ENCODE peak calls at places on chromosome 18, in eight cellular contexts. G, X, N, C, R, H, V and L are unnamed samples.

GRCh38 chr18:64659186-64659585 is 510.3 kb upstream of the LINC00305 start:
- DNase-seq in G (no peak), X (no peak), N (no peak), C (no peak), R (no peak), H (no peak), V (no peak), L (no peak)

GRCh38 chr18:67519582-67519981 is 3.1 kb upstream of the DSEL start:
- DNase-seq in G (no peak), X (no peak), N (no peak), C (peak), R (peak), H (no peak), V (no peak), L (no peak)

GRCh38 chr18:49227456-49227855 is 233.0 kb downstream of the DYM start:
- DNase-seq in G (no peak), X (no peak), N (no peak), C (no peak), R (peak), H (no peak), V (peak), L (no peak)

GRCh38 chr18:79387214-79387613 is 8.5 kb upstream of the NFATC1 start:
- DNase-seq in G (no peak), X (no peak), N (no peak), C (no peak), R (no peak), H (no peak), V (no peak), L (no peak)

GRCh38 chr18:5918196-5918595 is 22.9 kb upstream of the TMEM200C start:
- DNase-seq in G (no peak), X (no peak), N (no peak), C (no peak), R (no peak), H (no peak), V (no peak), L (no peak)

GRCh38 chr18:61388010-61388409 is 54.8 kb downstream of the CDH20 start:
- DNase-seq in G (no peak), X (no peak), N (no peak), C (no peak), R (no peak), H (no peak), V (no peak), L (no peak)

GRCh38 chr18:48974304-48975220 is 23.8 kb upstream of the SMAD7 start:
- DNase-seq in G (no peak), X (peak), N (peak), C (no peak), R (no peak), H (no peak), V (no peak), L (no peak)

GRCh38 chr18:57961876-57962505 is 82.0 kb upstream of the NEDD4L start:
- DNase-seq in G (no peak), X (no peak), N (no peak), C (no peak), R (no peak), H (no peak), V (no peak), L (no peak)

GRCh38 chr18:5574843-5575242 is 31.0 kb upstream of the EPB41L3 start:
- DNase-seq in G (no peak), X (no peak), N (no peak), C (no peak), R (no peak), H (no peak), V (no peak), L (no peak)

DNA sequence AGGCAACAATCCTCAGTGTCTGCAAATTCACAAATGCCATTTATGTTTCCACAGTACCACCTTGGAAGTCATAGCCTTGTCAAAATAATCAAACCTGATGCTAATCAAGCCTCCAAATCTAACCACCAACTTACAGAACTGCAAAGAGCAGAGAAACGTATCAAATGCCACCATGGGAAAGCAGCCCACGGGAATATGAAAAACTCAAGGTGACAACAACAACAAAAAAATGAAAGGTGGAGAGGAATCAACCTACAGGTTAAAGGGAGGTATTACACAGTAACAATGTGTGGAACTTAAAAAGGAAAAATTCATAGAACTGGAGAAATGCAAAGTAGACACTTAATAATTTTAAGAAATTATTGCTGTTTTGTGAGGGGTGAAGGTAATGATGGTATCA is 46.7 kb downstream of the CD226 start:
- DNase-seq in G (no peak), X (no peak), N (no peak), C (no peak), R (no peak), H (no peak), V (no peak), L (no peak)
- TF ChIP-seq CTCF in G (no peak), X (no peak), N (peak), C (no peak), R (no peak), H (peak), V (no peak), L (no peak)

DNA sequence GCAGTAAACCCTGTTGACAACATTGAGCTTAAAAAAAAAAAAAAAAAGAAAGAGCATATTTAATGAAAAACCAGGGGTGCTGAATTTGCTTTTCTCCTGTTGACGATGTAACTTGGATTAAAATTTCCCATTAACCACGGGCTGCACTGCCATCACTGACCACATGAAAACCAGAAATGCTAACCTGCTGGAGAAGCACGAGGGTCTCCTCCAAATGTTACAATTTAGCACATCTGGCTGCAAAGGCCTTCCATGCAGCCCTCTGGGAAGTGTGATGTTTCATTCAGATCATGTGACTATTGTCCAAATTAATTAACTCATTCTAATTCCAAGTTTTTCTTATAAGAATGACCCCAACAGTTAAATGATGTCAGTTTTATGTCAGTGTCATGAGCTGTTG is 26.9 kb upstream of the SERPINB12 start:
- DNase-seq in G (no peak), X (no peak), N (no peak), C (no peak), R (no peak), H (no peak), V (no peak), L (no peak)
- TF ChIP-seq CTCF in G (no peak), X (no peak), N (peak), C (peak), R (peak), H (peak), V (no peak), L (peak)

DNA sequence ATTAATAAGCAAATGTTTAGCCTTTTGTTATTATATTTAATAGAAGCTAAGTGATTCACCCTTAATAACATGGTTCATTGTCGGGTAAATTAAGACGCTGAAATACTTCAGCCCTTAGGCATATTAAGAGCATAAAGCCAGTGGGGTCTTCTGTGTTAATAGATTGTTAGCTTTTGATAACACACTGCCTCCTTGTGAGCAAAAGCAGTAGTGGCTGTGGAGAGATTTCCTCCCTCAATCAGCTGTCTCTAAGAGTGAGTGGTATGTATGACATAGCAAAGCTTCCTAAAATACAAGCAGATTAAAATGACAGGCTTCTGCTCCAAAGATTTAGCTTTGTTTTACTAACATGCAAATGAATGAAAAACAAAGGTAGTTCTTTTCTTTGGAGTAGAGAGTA is 143.7 kb upstream of the SYT4 start:
- DNase-seq in G (no peak), X (peak), N (no peak), C (no peak), R (no peak), H (no peak), V (no peak), L (no peak)
- TF ChIP-seq CTCF in G (no peak), X (peak), N (peak), C (no peak), R (no peak), H (peak), V (no peak), L (peak)

DNA sequence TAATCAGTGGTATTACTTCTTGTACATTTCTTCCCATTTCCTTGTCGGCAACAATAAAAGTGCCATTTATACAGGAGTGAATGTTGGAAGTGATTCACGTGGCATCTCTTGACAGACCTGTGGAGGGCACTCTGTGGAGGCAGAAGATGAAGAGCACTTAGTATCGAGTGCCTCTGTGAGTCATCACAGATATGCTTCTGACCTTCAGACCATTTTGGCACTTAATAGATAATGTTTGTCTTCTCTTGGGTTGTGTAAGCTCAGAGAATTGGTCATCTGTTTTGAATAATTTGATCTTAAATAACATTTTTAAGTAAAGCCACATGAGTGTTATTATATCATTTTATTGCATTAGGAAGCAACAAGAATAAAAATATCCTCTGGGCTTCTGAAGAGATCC is 305.5 kb downstream of the PTPRM start:
- DNase-seq in G (peak), X (no peak), N (no peak), C (peak), R (peak), H (no peak), V (no peak), L (no peak)
- TF ChIP-seq CTCF in G (no peak), X (no peak), N (no peak), C (peak), R (peak), H (no peak), V (no peak), L (no peak)

GRCh38 chr18:26655010-26655613 is 106.8 kb upstream of the KCTD1 start:
- DNase-seq in G (no peak), X (no peak), N (no peak), C (no peak), R (no peak), H (peak), V (no peak), L (no peak)

GRCh38 chr18:26656944-26657536 is 108.7 kb upstream of the KCTD1 start:
- DNase-seq in G (peak), X (peak), N (peak), C (no peak), R (peak), H (peak), V (peak), L (peak)

GRCh38 chr18:26656401-26656943 is 108.1 kb upstream of the KCTD1 start:
- DNase-seq in G (peak), X (peak), N (peak), C (no peak), R (no peak), H (peak), V (no peak), L (no peak)

GRCh38 chr18:26654173-26655009 is 106.0 kb upstream of the KCTD1 start:
- DNase-seq in G (no peak), X (no peak), N (no peak), C (no peak), R (no peak), H (no peak), V (no peak), L (no peak)

GRCh38 chr18:26655614-26656400 is 107.5 kb upstream of the KCTD1 start:
- DNase-seq in G (peak), X (peak), N (peak), C (no peak), R (peak), H (peak), V (peak), L (no peak)
- TF ChIP-seq CTCF in G (peak), X (no peak), N (no peak), C (no peak), R (no peak), H (peak), V (no peak), L (no peak)

DNA sequence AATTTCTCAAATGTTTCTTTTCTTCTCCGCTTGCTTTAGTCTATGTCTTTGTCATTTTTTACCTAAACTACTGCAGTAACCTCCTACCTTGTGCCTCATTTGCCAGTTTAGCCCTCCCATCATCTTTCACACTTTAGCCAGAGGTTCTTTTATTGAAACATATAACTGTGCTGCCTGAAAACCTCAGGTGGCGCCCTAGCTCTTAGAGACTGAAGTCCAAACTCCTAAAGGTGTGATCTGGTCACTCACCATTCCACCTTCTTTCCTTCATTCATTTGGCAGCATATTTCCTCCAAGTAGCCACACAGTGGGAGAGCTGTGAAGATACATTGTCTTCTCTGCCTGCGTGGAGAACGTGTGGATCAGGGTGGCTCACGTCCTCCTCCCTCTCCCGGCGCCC is 98.2 kb upstream of the MAPRE2 start:
- DNase-seq in G (no peak), X (no peak), N (no peak), C (no peak), R (no peak), H (no peak), V (no peak), L (no peak)
- TF ChIP-seq CTCF in G (no peak), X (no peak), N (no peak), C (no peak), R (no peak), H (no peak), V (no peak), L (no peak)

GRCh38 chr18:46950064-46950656 is 32.8 kb downstream of the KATNAL2 start:
- DNase-seq in G (no peak), X (no peak), N (no peak), C (no peak), R (peak), H (no peak), V (no peak), L (peak)
- TF ChIP-seq CTCF in G (no peak), X (peak), N (peak), C (peak), R (peak), H (peak), V (no peak), L (peak)

DNA sequence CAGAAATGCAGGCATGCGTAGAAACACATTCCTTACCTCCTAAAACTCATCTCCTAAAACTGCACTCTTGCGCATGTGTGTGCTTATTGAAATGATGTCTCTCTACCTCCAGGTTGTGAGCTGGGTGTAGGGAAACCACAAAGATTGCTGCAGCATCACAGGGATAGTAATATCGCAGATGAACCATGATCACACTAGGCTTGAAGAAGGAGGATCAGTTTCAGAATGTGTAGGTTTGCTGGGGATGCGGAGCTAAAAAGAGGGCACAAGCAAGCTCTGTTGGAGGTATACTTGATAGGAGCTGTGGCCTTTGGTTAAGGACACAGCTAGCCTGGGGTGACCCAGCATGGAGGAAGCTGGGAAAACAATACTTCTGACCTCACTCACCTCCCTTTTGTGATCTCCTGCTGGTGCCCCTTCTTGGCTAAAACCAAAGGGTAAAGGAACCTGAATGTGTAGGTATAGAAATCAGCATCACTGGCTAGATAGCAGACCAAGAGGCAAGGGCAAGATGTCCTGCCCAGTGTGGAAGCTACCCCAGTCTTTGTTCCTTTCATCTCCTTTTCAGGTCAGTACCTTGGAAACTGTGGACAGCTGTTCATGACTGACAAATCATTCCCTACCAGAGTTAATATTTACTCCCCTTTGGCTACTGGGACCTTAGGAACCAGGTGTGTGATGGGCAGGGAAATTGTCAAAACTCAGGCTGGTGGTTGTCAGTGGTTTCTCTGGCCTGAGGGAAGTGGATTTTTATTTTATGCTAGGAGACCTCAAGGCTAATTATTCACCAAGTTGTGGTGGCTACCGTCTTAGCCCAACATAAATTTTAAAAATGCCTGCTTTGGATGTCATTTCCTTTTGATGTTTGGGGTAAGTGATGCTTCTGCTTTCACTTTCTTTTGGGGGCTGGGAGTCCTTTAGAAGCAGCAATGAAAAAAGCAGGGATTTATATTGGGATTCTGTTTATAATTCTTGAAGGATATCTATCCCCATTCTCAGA is 119.0 kb downstream of the SETBP1 start:
- DNase-seq in G (no peak), X (no peak), N (no peak), C (no peak), R (no peak), H (no peak), V (no peak), L (peak)
- TF ChIP-seq CTCF in G (no peak), X (no peak), N (no peak), C (no peak), R (no peak), H (no peak), V (no peak), L (no peak)

GRCh38 chr18:76657428-76657827 is 162.4 kb upstream of the ZNF516 start:
- DNase-seq in G (no peak), X (no peak), N (no peak), C (no peak), R (no peak), H (no peak), V (no peak), L (no peak)

GRCh38 chr18:76660571-76661192 is 161.7 kb upstream of the ZNF236 start:
- DNase-seq in G (no peak), X (no peak), N (no peak), C (no peak), R (no peak), H (no peak), V (no peak), L (no peak)

GRCh38 chr18:76657911-76658475 is 163.0 kb upstream of the ZNF516 start:
- DNase-seq in G (no peak), X (no peak), N (no peak), C (no peak), R (no peak), H (no peak), V (no peak), L (peak)

GRCh38 chr18:76656925-76657324 is 161.9 kb upstream of the ZNF516 start:
- DNase-seq in G (no peak), X (no peak), N (no peak), C (no peak), R (no peak), H (no peak), V (no peak), L (no peak)

DNA sequence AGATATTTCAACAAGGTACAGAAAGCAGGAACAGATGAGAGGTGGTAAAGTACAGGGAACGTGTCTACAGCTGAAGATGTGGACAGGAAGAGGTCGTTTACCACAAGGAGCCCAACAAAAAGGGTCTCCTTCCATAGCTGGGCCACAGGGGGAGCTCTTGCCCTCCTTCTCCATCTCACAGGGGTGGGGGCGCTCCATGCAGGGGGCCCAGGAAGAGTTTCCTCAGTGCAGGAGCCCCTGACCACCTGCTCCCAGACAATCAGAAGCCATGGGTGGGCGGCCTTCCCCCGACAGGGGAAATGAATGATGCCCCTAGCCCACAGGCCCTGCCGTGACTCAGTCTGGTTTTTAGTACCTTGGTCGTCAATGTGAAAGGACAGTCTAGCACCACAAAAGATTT is 163.6 kb upstream of the ZNF516 start:
- DNase-seq in G (no peak), X (peak), N (peak), C (no peak), R (no peak), H (peak), V (no peak), L (peak)
- TF ChIP-seq CTCF in G (no peak), X (peak), N (peak), C (peak), R (peak), H (peak), V (no peak), L (peak)